ENCODE peak calls at places on chromosomes 3 and 15, in five cellular contexts. X, C, L, D and A are unnamed samples.

GRCh38 chr15:51561271-51561670 is 61.3 kb downstream of the DMXL2 start:
- DNase-seq in L (no peak), D (peak; percentile 4), C (no peak), X (peak; percentile 59), A (no peak)

GRCh38 chr3:187136936-187137335 is 2.4 kb downstream of the RPL39L start:
- DNase-seq in D (no peak), X (no peak), C (peak; percentile 28), L (no peak), A (no peak)

GRCh38 chr15:70845616-70846360 is 8.2 kb downstream of the LARP6 start:
- DNase-seq in X (no peak), D (no peak), L (no peak), C (no peak), A (no peak)

GRCh38 chr15:101242160-101242998 is 9.5 kb downstream of the CHSY1 start:
- DNase-seq in D (no peak), L (no peak), C (no peak), X (no peak), A (no peak)

GRCh38 chr3:56019490-56019889 is 448.8 kb downstream of the ERC2 start:
- DNase-seq in D (no peak), X (no peak), L (no peak), C (no peak), A (no peak)

GRCh38 chr15:73954188-73955145 is 28.2 kb downstream of the LOXL1 start:
- DNase-seq in D (no peak), L (no peak), C (no peak), X (no peak), A (no peak)

GRCh38 chr15:39701988-39702387 is 80.7 kb downstream of the FSIP1 start:
- DNase-seq in L (no peak), D (no peak), C (no peak), X (no peak), A (no peak)

GRCh38 chr3:45892161-45892560 is 5.8 kb downstream of the CCR9 start:
- DNase-seq in X (no peak), C (no peak), D (no peak), L (no peak), A (no peak)

GRCh38 chr3:123546133-123546755 is 38.6 kb downstream of the HACD2 start:
- DNase-seq in D (no peak), X (no peak), L (no peak), C (no peak), A (peak; percentile 27)

GRCh38 chr3:34837848-34838741 is 801.2 kb upstream of the ARPP21 start:
- DNase-seq in L (no peak), D (no peak), C (peak; percentile 7), X (no peak), A (no peak)

GRCh38 chr3:23685484-23686258 is 120.1 kb upstream of the UBE2E1 start:
- DNase-seq in L (peak; percentile 67), D (no peak), C (peak; percentile 95), X (peak; percentile 17), A (peak; percentile 91)

GRCh38 chr3:24583004-24583403 is 88.4 kb upstream of the THRB start:
- DNase-seq in L (no peak), C (no peak), D (no peak), X (peak; percentile 39), A (no peak)

GRCh38 chr3:95277614-95278013 is 1214.8 kb downstream of the NSUN3 start:
- DNase-seq in C (no peak), D (peak; percentile 5), X (no peak), L (no peak), A (no peak)

GRCh38 chr3:105868450-105868744 is 415 bp downstream of the CBLB start:
- DNase-seq in L (peak; percentile 77), X (peak; percentile 71), D (peak; percentile 78), C (no peak), A (peak; percentile 36)

GRCh38 chr3:17830786-17831185 is 88.4 kb upstream of the TBC1D5 start:
- DNase-seq in X (no peak), C (no peak), L (no peak), D (no peak), A (no peak)

GRCh38 chr3:124770341-124771082 is 40.3 kb downstream of the UMPS start:
- DNase-seq in L (no peak), X (no peak), D (peak; percentile 91), C (no peak), A (peak; percentile 86)

GRCh38 chr15:64681424-64682024 is 93.9 kb downstream of the RBPMS2 start:
- DNase-seq in D (peak; percentile 88), C (no peak), X (peak; percentile 88), L (no peak), A (peak; percentile 81)
- H3K36me3 ChIP-seq in D (peaks cover 31% of the 10 kb centered on the region), C (peaks cover 6% of the 10 kb centered on the region), X (peaks cover 24% of the 10 kb centered on the region), L (peaks cover 4% of the 10 kb centered on the region), A (peaks cover 58% of the 10 kb centered on the region)

DNA sequence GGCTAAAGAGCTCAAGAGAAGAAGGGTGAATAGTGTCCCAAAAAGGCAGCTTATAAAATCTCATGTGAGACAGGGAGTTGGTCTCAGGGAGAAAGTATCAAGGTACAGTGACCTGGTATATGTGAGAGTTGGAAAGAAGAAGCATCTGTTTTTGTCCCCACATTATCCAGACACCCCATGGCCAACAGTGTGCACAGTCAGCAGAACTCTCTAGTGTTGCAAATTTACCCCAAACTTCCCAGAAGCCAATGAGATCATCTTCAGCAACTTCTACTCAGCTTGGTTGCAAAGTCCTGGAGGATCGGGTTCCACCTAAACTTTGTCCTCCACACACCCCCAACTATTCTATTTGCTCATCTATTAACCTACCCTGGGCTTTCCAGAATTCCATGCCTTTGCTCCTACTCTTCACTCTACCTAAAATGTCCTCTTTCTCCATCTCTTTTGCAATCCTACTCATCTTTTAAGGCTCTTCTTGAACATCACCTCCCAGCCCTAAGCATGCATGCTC is 15.7 kb downstream of the RBSN start:
- DNase-seq in X (no peak), C (no peak), D (no peak), L (no peak), A (no peak)
- H3K36me3 ChIP-seq in X (peaks cover 19% of the 10 kb centered on the region), C (peaks cover 3% of the 10 kb centered on the region), D (peaks cover 46% of the 10 kb centered on the region), L (no peaks in the 10 kb centered on the region), A (peaks cover 67% of the 10 kb centered on the region)

DNA sequence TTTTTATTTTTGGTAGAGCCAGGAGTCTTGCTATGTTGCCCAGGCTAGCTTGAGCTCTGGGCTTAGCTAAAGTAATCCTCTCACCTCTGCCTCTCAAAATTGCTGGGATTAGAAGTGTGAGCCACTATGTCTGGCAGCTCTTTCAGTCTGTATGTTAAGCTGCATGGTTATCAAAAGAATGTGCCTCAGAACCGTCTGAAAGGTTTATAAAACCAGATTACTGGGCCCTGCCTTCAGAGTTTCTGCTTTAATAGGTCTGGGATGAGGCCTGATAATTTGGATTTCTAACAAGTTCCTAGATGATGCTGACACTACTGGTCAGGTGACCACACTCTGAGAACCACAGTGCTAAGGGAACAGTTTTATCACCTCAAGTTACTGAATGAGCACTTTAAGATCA is 34.6 kb downstream of the SENP5 start:
- DNase-seq in L (no peak), X (no peak), D (no peak), C (no peak), A (no peak)
- H3K36me3 ChIP-seq in L (peaks cover 5% of the 10 kb centered on the region), X (peaks cover 11% of the 10 kb centered on the region), D (peaks cover 55% of the 10 kb centered on the region), C (no peaks in the 10 kb centered on the region), A (peaks cover 39% of the 10 kb centered on the region)

DNA sequence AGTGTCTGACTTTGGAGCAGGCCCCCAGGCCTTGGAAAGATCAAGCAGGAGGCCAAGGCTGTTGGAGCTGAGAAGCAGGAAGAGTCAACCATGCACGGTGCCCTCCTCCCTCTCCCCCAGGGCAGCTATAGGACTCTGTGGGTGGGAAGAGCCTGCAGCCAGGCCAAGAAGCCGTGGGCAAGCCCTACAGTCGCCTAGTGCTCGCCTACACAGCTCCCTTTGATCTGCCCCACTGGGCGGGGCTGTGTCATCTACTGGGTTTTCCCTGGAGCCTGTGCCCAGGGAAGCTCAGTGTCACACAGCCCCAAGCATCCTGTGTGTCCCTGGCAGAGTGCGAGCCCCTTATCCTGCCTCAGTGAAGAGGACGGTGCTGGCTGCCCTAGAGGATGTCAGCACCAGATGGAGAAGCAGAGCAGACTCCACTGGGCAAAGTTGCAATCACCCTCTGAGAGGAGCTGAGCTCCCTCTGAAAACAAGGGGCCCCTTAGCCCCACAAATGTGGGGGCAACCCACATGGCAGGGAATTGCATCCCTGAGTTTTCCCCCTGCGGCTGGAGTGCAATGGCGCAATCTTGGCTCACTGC is 72.1 kb downstream of the KLF13 start:
- DNase-seq in L (peak; percentile 80), D (no peak), C (no peak), X (no peak), A (no peak)
- H3K36me3 ChIP-seq in L (no peaks in the 10 kb centered on the region), D (no peaks in the 10 kb centered on the region), C (no peaks in the 10 kb centered on the region), X (no peaks in the 10 kb centered on the region), A (no peaks in the 10 kb centered on the region)

GRCh38 chr3:47666118-47666517 is 87.5 kb upstream of the CSPG5 start:
- DNase-seq in L (no peak), X (no peak), C (no peak), D (no peak), A (no peak)
- H3K36me3 ChIP-seq in L (no peaks in the 10 kb centered on the region), X (peaks cover 39% of the 10 kb centered on the region), C (peaks cover 3% of the 10 kb centered on the region), D (peaks cover 38% of the 10 kb centered on the region), A (peaks cover 21% of the 10 kb centered on the region)

DNA sequence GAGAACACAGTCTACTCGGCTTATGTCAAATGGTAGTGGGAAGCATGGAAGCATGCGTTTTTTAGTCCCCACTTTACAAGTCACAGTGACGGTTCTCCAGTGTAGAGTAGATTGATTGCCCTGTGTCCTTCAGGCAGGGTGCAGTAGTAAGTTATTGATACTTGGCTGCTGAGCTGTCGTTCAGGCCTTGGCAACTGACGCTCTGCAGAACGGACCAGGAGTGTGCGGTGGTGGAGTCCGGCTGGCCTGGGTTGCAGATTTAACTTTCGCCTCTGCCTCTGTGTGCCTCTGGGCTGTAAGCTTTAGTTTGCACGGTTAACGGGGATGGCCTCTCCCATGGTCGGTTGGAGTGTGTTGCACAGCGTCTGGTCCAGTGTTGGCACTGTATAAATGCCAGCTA is 58.6 kb downstream of the IGF1R start:
- DNase-seq in D (no peak), X (no peak), L (no peak), C (no peak), A (no peak)
- H3K36me3 ChIP-seq in D (no peaks in the 10 kb centered on the region), X (no peaks in the 10 kb centered on the region), L (no peaks in the 10 kb centered on the region), C (no peaks in the 10 kb centered on the region), A (no peaks in the 10 kb centered on the region)

DNA sequence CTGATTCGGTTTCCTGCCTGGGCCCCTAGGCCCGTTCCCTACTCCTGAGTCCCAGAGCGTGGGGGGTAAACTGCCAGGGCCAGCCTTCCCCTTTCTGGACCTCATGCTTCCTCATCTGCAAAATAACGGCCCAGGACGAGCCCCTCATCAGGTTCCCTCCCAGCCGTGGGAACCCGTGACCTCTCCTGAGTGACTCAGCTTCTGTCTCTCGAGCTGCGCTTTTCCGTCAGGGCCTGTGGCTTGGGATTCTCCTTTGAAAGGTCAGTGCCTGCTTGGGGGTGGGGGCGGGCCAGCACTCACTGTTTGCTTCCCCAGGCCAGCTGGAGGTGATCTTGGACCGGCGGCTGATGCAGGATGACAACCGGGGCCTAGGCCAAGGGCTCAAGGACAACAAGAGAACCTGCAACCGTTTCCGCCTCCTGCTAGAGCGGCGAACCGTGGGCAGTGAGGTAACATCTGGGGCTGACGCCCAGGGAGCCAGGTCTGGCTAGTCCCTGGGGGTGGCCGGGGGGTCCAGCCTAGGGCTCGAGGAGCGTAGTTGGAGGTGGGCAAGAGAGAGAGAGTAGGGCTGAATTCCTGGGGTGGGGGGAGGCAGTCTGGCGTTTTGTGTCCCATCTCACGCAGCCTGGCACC is 12.8 kb downstream of the MAN2A2 start:
- DNase-seq in L (peak; percentile 53), C (no peak), X (peak; percentile 25), D (no peak), A (no peak)
- H3K36me3 ChIP-seq in L (peaks cover 29% of the 10 kb centered on the region), C (peaks cover 3% of the 10 kb centered on the region), X (no peaks in the 10 kb centered on the region), D (peaks cover 26% of the 10 kb centered on the region), A (peaks cover 79% of the 10 kb centered on the region)

DNA sequence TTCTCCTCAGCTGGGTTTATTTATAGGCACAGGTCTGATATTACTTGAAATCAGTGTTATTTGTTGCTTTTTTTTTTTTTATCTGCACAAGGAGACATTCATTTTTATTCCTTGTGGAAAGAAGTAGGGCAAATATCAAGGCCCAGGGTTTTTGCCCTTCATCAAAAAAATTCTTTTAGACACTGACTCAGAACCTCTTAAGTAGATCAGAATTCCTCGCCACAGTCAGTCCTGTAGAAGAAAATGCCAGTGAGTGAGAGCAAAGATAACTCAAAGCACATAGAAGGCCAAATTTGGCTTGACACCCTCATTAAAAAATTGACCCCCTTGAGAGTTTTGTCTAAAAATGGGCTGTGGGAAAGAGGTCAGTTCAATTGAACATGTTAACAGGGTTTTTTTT is 106.5 kb downstream of the MYH15 start:
- DNase-seq in C (no peak), X (no peak), L (no peak), D (no peak), A (no peak)
- H3K36me3 ChIP-seq in C (no peaks in the 10 kb centered on the region), X (no peaks in the 10 kb centered on the region), L (no peaks in the 10 kb centered on the region), D (no peaks in the 10 kb centered on the region), A (no peaks in the 10 kb centered on the region)